ENCODE peak calls at places on chromosomes 2 and 18, in five cellular contexts. P is K562, Q is cardiac fibroblast, M is transverse colon, J is bronchial epithelial cell. G is an unnamed sample.

GRCh38 chr2:100957971-100958653 is 44.0 kb upstream of the RPL31 start:
- DNase-seq in P (no peak), Q (peak; percentile 93), M (no peak), J (peak; percentile 64), G (peak; percentile 96)

GRCh38 chr18:48203288-48203945 is 205.8 kb downstream of the ZBTB7C start:
- DNase-seq in P (no peak), Q (no peak), M (no peak), J (no peak), G (no peak)

GRCh38 chr2:181832015-181832414 is 59.5 kb upstream of the ITPRID2 start:
- DNase-seq in P (no peak), Q (no peak), M (no peak), J (peak; percentile 68), G (no peak)

GRCh38 chr2:37322368-37322767 is 2.3 kb downstream of the PRKD3 start:
- DNase-seq in P (peak; percentile 12), Q (peak; percentile 62), M (no peak), J (peak; percentile 18), G (peak; percentile 42)

GRCh38 chr2:222722327-222722946 is 51.0 kb downstream of the MOGAT1 start:
- DNase-seq in P (no peak), Q (peak; percentile 93), M (no peak), J (no peak), G (peak; percentile 82)

GRCh38 chr2:236916181-236916580 is 169.5 kb upstream of the COPS8 start:
- DNase-seq in P (no peak), Q (no peak), M (peak; percentile 27), J (no peak), G (no peak)

GRCh38 chr2:241798631-241799521 is 10.1 kb upstream of the NEU4 start:
- DNase-seq in P (no peak), Q (no peak), M (peak; percentile 9), J (no peak), G (no peak)

GRCh38 chr2:74472945-74473258 is 422 bp upstream of the MRPL53 start:
- DNase-seq in P (no peak), Q (no peak), M (no peak), J (peak; percentile 10), G (no peak)

GRCh38 chr2:197358927-197359326 is 48.3 kb upstream of the ANKRD44 start:
- DNase-seq in P (no peak), Q (no peak), M (no peak), J (peak; percentile 26), G (peak; percentile 36)

GRCh38 chr2:20050104-20050711 is 1.2 kb downstream of the LAPTM4A start:
- DNase-seq in P (peak; percentile 80), Q (peak; percentile 71), M (peak; percentile 36), J (peak; percentile 89), G (peak; percentile 92)

GRCh38 chr2:158984554-158985207 is 16.2 kb downstream of the TANC1 start:
- DNase-seq in P (no peak), Q (no peak), M (no peak), J (no peak), G (peak; percentile 12)

GRCh38 chr2:1501991-1502390 is 88.7 kb downstream of the TPO start:
- DNase-seq in P (no peak), Q (no peak), M (no peak), J (no peak), G (no peak)

GRCh38 chr2:199792381-199792780 is 58.6 kb downstream of the FTCDNL1 start:
- DNase-seq in P (no peak), Q (no peak), M (no peak), J (no peak), G (no peak)

GRCh38 chr2:152376968-152377367 is 42.0 kb downstream of the FMNL2 start:
- DNase-seq in P (no peak), Q (peak; percentile 22), M (no peak), J (peak; percentile 15), G (no peak)

GRCh38 chr2:224162122-224162521 is 123.0 kb upstream of the SERPINE2 start:
- DNase-seq in P (no peak), Q (no peak), M (no peak), J (peak; percentile 56), G (peak; percentile 83)

GRCh38 chr2:30763151-30763660 is 44.0 kb downstream of the CAPN13 start:
- DNase-seq in P (no peak), Q (no peak), M (no peak), J (no peak), G (peak; percentile 37)

GRCh38 chr2:28296904-28297303 is 95.8 kb upstream of the FOSL2 start:
- DNase-seq in P (no peak), Q (peak; percentile 27), M (no peak), J (peak; percentile 89), G (peak; percentile 58)

GRCh38 chr2:166882851-166883250 is 5.4 kb upstream of the XIRP2 start:
- DNase-seq in P (no peak), Q (no peak), M (no peak), J (no peak), G (peak; percentile 25)

GRCh38 chr2:64952896-64953482 is 36.2 kb upstream of the SLC1A4 start:
- DNase-seq in P (no peak), Q (peak; percentile 52), M (no peak), J (peak; percentile 94), G (peak; percentile 88)

GRCh38 chr18:48470484-48471180 is 61.4 kb upstream of the ZBTB7C start:
- DNase-seq in P (no peak), Q (peak; percentile 58), M (no peak), J (no peak), G (no peak)

GRCh38 chr2:31333527-31334183 is 80.9 kb downstream of the XDH start:
- DNase-seq in P (peak; percentile 69), Q (peak; percentile 85), M (peak; percentile 83), J (peak; percentile 77), G (peak; percentile 83)

GRCh38 chr18:58313491-58314032 is 269.5 kb downstream of the NEDD4L start:
- DNase-seq in P (no peak), Q (no peak), M (peak; percentile 71), J (peak; percentile 55), G (no peak)

GRCh38 chr2:161625314-161625919 is 1.2 kb downstream of the SLC4A10 start:
- DNase-seq in P (no peak), Q (no peak), M (peak; percentile 10), J (no peak), G (no peak)

GRCh38 chr18:3044931-3045698 is 32.2 kb upstream of the LPIN2 start:
- DNase-seq in P (no peak), Q (no peak), M (peak; percentile 86), J (peak; percentile 80), G (no peak)

GRCh38 chr18:61865466-61866165 is 27.2 kb downstream of the RNF152 start:
- DNase-seq in P (no peak), Q (peak; percentile 27), M (no peak), J (no peak), G (no peak)

GRCh38 chr2:54773838-54774237 is 50.4 kb downstream of the EML6 start:
- DNase-seq in P (peak; percentile 15), Q (peak; percentile 14), M (no peak), J (no peak), G (peak; percentile 20)

GRCh38 chr18:77129150-77129551 is 3.4 kb downstream of the MBP start:
- DNase-seq in P (no peak), Q (peak; percentile 79), M (no peak), J (peak; percentile 83), G (peak; percentile 98)
- H3K4me3 ChIP-seq in P (no peak overlapping the region), Q (no peak overlapping the region), M (no peak overlapping the region), J (no peak overlapping the region), G (no peak overlapping the region)

DNA sequence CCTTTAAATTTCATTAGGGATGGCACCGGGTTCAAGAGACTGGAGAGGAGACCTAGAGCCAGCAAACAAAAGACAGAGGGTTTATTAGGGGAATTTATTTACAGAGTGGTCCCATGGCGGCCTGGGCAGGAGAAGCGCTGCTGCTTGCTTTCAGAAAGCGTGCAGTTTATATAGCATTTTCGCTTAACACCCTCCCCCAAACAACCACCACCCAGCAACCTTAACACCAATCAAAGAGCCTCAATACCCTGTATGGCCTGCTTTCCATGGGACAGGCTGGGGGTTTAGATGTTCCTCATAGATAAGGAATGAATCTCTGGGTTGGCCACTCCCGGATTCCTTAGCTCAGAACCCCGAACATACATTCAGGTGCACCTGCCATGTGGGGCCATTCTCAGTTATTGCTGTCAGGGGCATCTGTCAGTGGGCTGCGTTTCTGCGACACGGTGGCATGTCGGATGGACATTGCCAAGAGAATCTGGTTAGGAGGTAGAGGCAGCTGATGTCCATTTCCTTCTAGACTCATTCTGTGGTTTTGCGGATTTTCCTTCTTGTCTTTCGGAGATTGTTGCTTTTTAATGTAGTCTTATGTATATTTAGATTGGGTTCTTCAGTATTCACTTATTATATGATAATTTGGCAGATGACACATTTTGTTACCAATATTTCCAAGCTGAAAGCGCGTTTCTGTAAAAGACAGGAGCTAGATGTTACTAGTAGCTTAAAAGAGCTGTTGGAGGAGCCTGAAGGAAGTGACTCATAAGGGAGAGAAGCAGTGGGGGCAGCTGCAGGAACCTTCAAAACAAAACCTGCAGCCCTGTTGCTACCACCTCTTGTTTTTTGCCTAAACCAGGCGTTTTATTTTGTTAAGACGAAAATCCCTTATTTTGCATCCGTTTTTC is 7.2 kb downstream of the AGAP1 start:
- DNase-seq in P (peak; percentile 60), Q (peak; percentile 59), M (no peak), J (peak; percentile 51), G (peak; percentile 54)
- H3K4me3 ChIP-seq in P (peak overlapping the region; percentile 10), Q (peak overlapping the region; percentile 33), M (no peak overlapping the region), J (no peak overlapping the region), G (no peak overlapping the region)

GRCh38 chr2:95206086-95206485 is 1.2 kb upstream of the ZNF892 start:
- DNase-seq in P (no peak), Q (no peak), M (no peak), J (no peak), G (no peak)

GRCh38 chr2:95208101-95208500 is 780 bp downstream of the ZNF892 start:
- DNase-seq in P (no peak), Q (no peak), M (no peak), J (peak; percentile 63), G (peak; percentile 38)

GRCh38 chr2:95204396-95204795 is 2.9 kb upstream of the ZNF892 start:
- DNase-seq in P (no peak), Q (no peak), M (no peak), J (peak; percentile 3), G (no peak)

GRCh38 chr2:95207111-95207961 is at the start of gene ZNF892:
- DNase-seq in P (peak; percentile 81), Q (peak; percentile 89), M (peak; percentile 94), J (peak; percentile 84), G (peak; percentile 87)

GRCh38 chr2:95203911-95204310 is 3.4 kb upstream of the ZNF892 start:
- DNase-seq in P (no peak), Q (no peak), M (no peak), J (no peak), G (no peak)
- H3K4me3 ChIP-seq in P (no peak overlapping the region), Q (no peak overlapping the region), M (no peak overlapping the region), J (no peak overlapping the region), G (no peak overlapping the region)

DNA sequence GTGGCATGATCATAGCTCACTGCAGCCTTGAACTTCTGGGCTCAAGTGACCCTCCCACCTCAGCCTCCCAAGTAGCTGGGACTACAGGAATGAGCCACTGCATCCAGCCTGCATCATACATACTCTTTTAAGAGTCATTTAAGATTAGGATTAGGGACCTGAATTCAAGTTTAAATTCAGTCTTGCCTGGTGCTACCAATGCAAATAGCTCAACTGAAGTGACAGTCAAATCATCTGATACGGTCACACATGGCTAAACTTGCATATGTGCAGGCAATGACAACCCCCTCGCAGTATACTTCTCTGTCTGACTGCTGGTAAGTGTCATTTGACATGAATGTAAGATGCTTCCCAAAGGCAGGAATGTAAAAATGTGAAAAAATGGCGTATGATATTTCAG is 31.8 kb upstream of the TMEM131 start:
- DNase-seq in P (no peak), Q (no peak), M (no peak), J (no peak), G (no peak)
- H3K4me3 ChIP-seq in P (no peak overlapping the region), Q (no peak overlapping the region), M (no peak overlapping the region), J (no peak overlapping the region), G (no peak overlapping the region)

G was measured in fibroblast of mammary gland.